ENCODE peak calls at places on chromosomes 12 and 14, in six cellular contexts. O, X, G, B, K and V are unnamed samples.

GRCh38 chr14:101068293-101068957 is 164.9 kb upstream of the RTL1 start:
- DNase-seq in K (no peak), B (no peak), X (no peak), G (no peak), O (no peak), V (no peak)

GRCh38 chr12:74794522-74794921 is 256.9 kb downstream of the ATXN7L3B start:
- DNase-seq in X (no peak), G (no peak), B (no peak), K (no peak), O (no peak), V (no peak)

GRCh38 chr12:5733136-5733755 is 211.8 kb downstream of the ANO2 start:
- DNase-seq in O (peak), K (no peak), B (no peak), X (no peak), G (no peak), V (peak)

GRCh38 chr14:35821546-35822411 is 4.4 kb upstream of the BRMS1L start:
- DNase-seq in K (no peak), X (no peak), G (peak), B (no peak), O (peak), V (peak)

GRCh38 chr12:28925726-28926376 is 223.2 kb upstream of the FAR2 start:
- DNase-seq in G (no peak), X (no peak), B (peak), K (no peak), O (peak), V (no peak)

GRCh38 chr12:54216580-54217308 is 28.0 kb upstream of the SMUG1 start:
- DNase-seq in G (peak), B (peak), X (no peak), O (peak), K (peak), V (peak)

GRCh38 chr12:45727994-45728624 is 1.4 kb upstream of the ARID2 start:
- DNase-seq in O (no peak), X (no peak), G (no peak), K (peak), B (no peak), V (no peak)

GRCh38 chr12:31203261-31203660 is 122.7 kb downstream of the SINHCAF start:
- DNase-seq in B (no peak), X (no peak), O (no peak), G (no peak), K (no peak), V (peak)

GRCh38 chr12:128864516-128865186 is 11.4 kb downstream of the GLT1D1 start:
- DNase-seq in X (no peak), K (no peak), B (no peak), G (no peak), O (no peak), V (no peak)

GRCh38 chr12:121590476-121591143 is 9.8 kb upstream of the KDM2B start:
- DNase-seq in B (peak), K (peak), O (peak), G (peak), X (no peak), V (no peak)

GRCh38 chr12:5417500-5417899 is 14.4 kb upstream of the NTF3 start:
- DNase-seq in B (no peak), X (no peak), O (no peak), G (no peak), K (no peak), V (no peak)

GRCh38 chr12:104226672-104227071 is 11.1 kb downstream of the TXNRD1 start:
- DNase-seq in X (no peak), K (no peak), O (peak), B (no peak), G (no peak), V (peak)

GRCh38 chr14:50835280-50835679 is 4.3 kb upstream of the NIN start:
- DNase-seq in K (no peak), B (no peak), X (peak), O (peak), G (peak), V (no peak)

GRCh38 chr14:102829106-102829505 is 51.9 kb downstream of the TRAF3 start:
- DNase-seq in X (no peak), O (no peak), K (no peak), B (no peak), G (no peak), V (no peak)

GRCh38 chr12:129788506-129788905 is 115.3 kb downstream of the TMEM132D start:
- DNase-seq in O (peak), K (no peak), G (no peak), B (no peak), X (no peak), V (no peak)